ENCODE peak calls at places on chromosomes 13 and 19, in seven cellular contexts. P is CD4-positive, alpha-beta T cell; S is right atrium auricular region; M is CD8-positive, alpha-beta T cell; H is right lobe of liver; D is body of pancreas; I is gastrocnemius medialis. Y is an unnamed sample.
A peak's percentile ranks its signal among the peaks of the same experiment; 100 is the strongest.

GRCh38 chr13:102682727-102683126 is 12.1 kb downstream of the METTL21C start:
- DNase-seq in P (no peak), S (no peak), M (no peak), H (no peak), D (no peak), I (no peak), Y (no peak)

GRCh38 chr19:45498411-45499195 is at the start of gene PPM1N:
- DNase-seq in P (peak; percentile 59), S (no peak), M (peak; percentile 72), H (no peak), D (no peak), I (no peak), Y (no peak)

GRCh38 chr19:39498262-39499081 is at the start of gene DLL3:
- DNase-seq in P (no peak), S (no peak), M (peak; percentile 11), H (no peak), D (no peak), I (no peak), Y (no peak)

GRCh38 chr13:59337070-59337469 is 826.7 kb downstream of the DIAPH3 start:
- DNase-seq in P (no peak), S (no peak), M (no peak), H (no peak), D (no peak), I (no peak), Y (no peak)

GRCh38 chr19:18441804-18442788 is 4.2 kb upstream of the ISYNA1 start:
- DNase-seq in P (no peak), S (no peak), M (no peak), H (no peak), D (no peak), I (no peak), Y (no peak)

GRCh38 chr19:33488826-33489225 is 32.8 kb downstream of the PEPD start:
- DNase-seq in P (no peak), S (no peak), M (no peak), H (peak; percentile 45), D (no peak), I (no peak), Y (no peak)

GRCh38 chr13:108070491-108070890 is 144.8 kb downstream of the LIG4 start:
- DNase-seq in P (no peak), S (no peak), M (no peak), H (no peak), D (no peak), I (no peak), Y (no peak)

GRCh38 chr13:30829145-30829544 is 76.9 kb upstream of the MEDAG start:
- DNase-seq in P (no peak), S (no peak), M (no peak), H (no peak), D (no peak), I (no peak), Y (no peak)

GRCh38 chr19:5193192-5193591 is 147.4 kb downstream of the PTPRS start:
- DNase-seq in P (no peak), S (no peak), M (no peak), H (no peak), D (no peak), I (no peak), Y (no peak)

GRCh38 chr13:37942929-37943328 is 73.4 kb upstream of the TRPC4 start:
- DNase-seq in P (no peak), S (no peak), M (no peak), H (no peak), D (no peak), I (no peak), Y (no peak)

GRCh38 chr13:31209172-31209818 is 9.5 kb downstream of the B3GLCT start:
- DNase-seq in P (no peak), S (peak; percentile 69), M (no peak), H (no peak), D (peak; percentile 27), I (peak; percentile 59), Y (peak; percentile 92)

GRCh38 chr19:42436006-42436405 is 6.7 kb downstream of the CXCL17 start:
- DNase-seq in P (no peak), S (no peak), M (no peak), H (no peak), D (no peak), I (no peak), Y (no peak)

GRCh38 chr13:110557610-110558305 is 3.8 kb downstream of the RAB20 start:
- DNase-seq in P (no peak), S (no peak), M (no peak), H (no peak), D (peak; percentile 88), I (no peak), Y (no peak)

GRCh38 chr19:13396256-13397080 is 109.8 kb downstream of the CACNA1A start:
- DNase-seq in P (no peak), S (no peak), M (no peak), H (peak; percentile 82), D (peak; percentile 50), I (no peak), Y (no peak)

GRCh38 chr19:54418030-54418929 is 3.0 kb downstream of the TTYH1 start:
- DNase-seq in P (no peak), S (no peak), M (no peak), H (no peak), D (no peak), I (no peak), Y (no peak)

GRCh38 chr19:38952395-38953165 is 21.8 kb downstream of the MRPS12 start:
- DNase-seq in P (no peak), S (no peak), M (peak; percentile 20), H (no peak), D (peak; percentile 50), I (no peak), Y (no peak)

GRCh38 chr13:59157181-59157580 is 1006.5 kb downstream of the DIAPH3 start:
- DNase-seq in P (no peak), S (no peak), M (no peak), H (no peak), D (no peak), I (no peak), Y (no peak)

GRCh38 chr19:44723299-44723951 is 24.5 kb downstream of the CEACAM16 start:
- DNase-seq in P (no peak), S (no peak), M (no peak), H (no peak), D (no peak), I (no peak), Y (no peak)

GRCh38 chr19:8392017-8392591 is 1.9 kb downstream of the RAB11B start:
- DNase-seq in P (no peak), S (no peak), M (no peak), H (peak; percentile 59), D (peak; percentile 82), I (peak; percentile 68), Y (no peak)

GRCh38 chr19:56383826-56384605 is 9.3 kb downstream of the ZNF582 start:
- DNase-seq in P (no peak), S (no peak), M (no peak), H (no peak), D (no peak), I (no peak), Y (no peak)
- H3K9me3 ChIP-seq in P (peaks cover 80% of the 10 kb centered on the region), S (no peaks in the 10 kb centered on the region), M (peaks cover 16% of the 10 kb centered on the region), H (peaks cover 5% of the 10 kb centered on the region), D (no peaks in the 10 kb centered on the region), I (no peaks in the 10 kb centered on the region), Y (no peaks in the 10 kb centered on the region)

GRCh38 chr19:50869479-50869878 is 3.8 kb upstream of the KLK2 start:
- DNase-seq in P (no peak), S (no peak), M (no peak), H (no peak), D (no peak), I (no peak), Y (no peak)
- H3K27ac ChIP-seq in P (no peak overlapping the region), S (no peak overlapping the region), M (no peak overlapping the region), H (no peak overlapping the region), D (no peak overlapping the region), I (no peak overlapping the region), Y (no peak overlapping the region)

GRCh38 chr13:47835470-47836228 is 165.4 kb downstream of the SUCLA2 start:
- DNase-seq in P (no peak), S (no peak), M (no peak), H (no peak), D (no peak), I (no peak), Y (peak; percentile 74)

GRCh38 chr13:47831265-47831664 is 169.8 kb downstream of the SUCLA2 start:
- DNase-seq in P (no peak), S (no peak), M (no peak), H (no peak), D (no peak), I (no peak), Y (no peak)

GRCh38 chr13:47826481-47826880 is 174.6 kb downstream of the SUCLA2 start:
- DNase-seq in P (no peak), S (no peak), M (no peak), H (no peak), D (no peak), I (no peak), Y (no peak)

GRCh38 chr13:47832458-47832972 is 168.6 kb downstream of the SUCLA2 start:
- DNase-seq in P (no peak), S (no peak), M (no peak), H (no peak), D (no peak), I (no peak), Y (peak; percentile 91)

GRCh38 chr13:47829684-47830083 is 171.4 kb downstream of the SUCLA2 start:
- DNase-seq in P (no peak), S (no peak), M (no peak), H (no peak), D (no peak), I (no peak), Y (no peak)
- H3K9me3 ChIP-seq in P (no peaks in the 10 kb centered on the region), S (no peaks in the 10 kb centered on the region), M (no peaks in the 10 kb centered on the region), H (no peaks in the 10 kb centered on the region), D (no peaks in the 10 kb centered on the region), I (no peaks in the 10 kb centered on the region), Y (no peaks in the 10 kb centered on the region)

GRCh38 chr13:77896536-77896935 is 22.1 kb downstream of the EDNRB start:
- DNase-seq in P (no peak), S (peak; percentile 85), M (no peak), H (no peak), D (peak; percentile 14), I (peak; percentile 50), Y (no peak)
- H3K27ac ChIP-seq in P (no peak overlapping the region), S (peak overlapping the region; percentile 66), M (no peak overlapping the region), H (peak overlapping the region; percentile 41), D (no peak overlapping the region), I (peak overlapping the region; percentile 52), Y (peak overlapping the region; percentile 62)

GRCh38 chr19:52322429-52322828 is 13.6 kb upstream of the ZNF610 start:
- DNase-seq in P (no peak), S (no peak), M (no peak), H (no peak), D (no peak), I (no peak), Y (no peak)
- H3K9me3 ChIP-seq in P (peaks cover 98% of the 10 kb centered on the region), S (peaks cover 55% of the 10 kb centered on the region), M (peaks cover 80% of the 10 kb centered on the region), H (peaks cover 42% of the 10 kb centered on the region), D (peaks cover 9% of the 10 kb centered on the region), I (peaks cover 65% of the 10 kb centered on the region), Y (peaks cover 61% of the 10 kb centered on the region)

GRCh38 chr13:36750461-36750860 is 68.6 kb upstream of the RFXAP start:
- DNase-seq in P (no peak), S (no peak), M (no peak), H (no peak), D (no peak), I (no peak), Y (no peak)
- H3K27ac ChIP-seq in P (no peak overlapping the region), S (no peak overlapping the region), M (no peak overlapping the region), H (no peak overlapping the region), D (no peak overlapping the region), I (no peak overlapping the region), Y (no peak overlapping the region)